ENCODE peak calls at places on chromosomes 5 and 9, in five cellular contexts. O is IMR-90, L is H1, G is neuronal stem cell, C is mesenchymal stem cell. D is an unnamed sample. For H3K79me1, the result is how much of the 10 kb centered on the place peaks cover.

GRCh38 chr9:4290427-4290837 is 9.4 kb downstream of the GLIS3 start:
- DNase-seq in O (no peak), L (no peak), G (no peak), C (no peak), D (no peak)

GRCh38 chr5:119996128-119996527 is 366.8 kb downstream of the FAM170A start:
- DNase-seq in O (peak), L (no peak), G (no peak), C (no peak), D (no peak)

GRCh38 chr9:131036529-131037335 is 27.8 kb downstream of the LAMC3 start:
- DNase-seq in O (no peak), L (no peak), G (no peak), C (no peak), D (no peak)

GRCh38 chr5:6585168-6585567 is 47.7 kb downstream of the NSUN2 start:
- DNase-seq in O (no peak), L (no peak), G (no peak), C (no peak), D (no peak)

GRCh38 chr5:119578937-119579336 is 50.4 kb upstream of the FAM170A start:
- DNase-seq in O (peak), L (peak), G (no peak), C (peak), D (peak)

GRCh38 chr9:113274474-113275146 is 762 bp downstream of the CDC26 start:
- DNase-seq in O (peak), L (no peak), G (peak), C (peak), D (peak)

GRCh38 chr5:99543841-99544240 is 615.0 kb upstream of the CHD1 start:
- DNase-seq in O (no peak), L (no peak), G (no peak), C (no peak), D (peak)

GRCh38 chr5:147918899-147919298 is 12.6 kb upstream of the C5orf46 start:
- DNase-seq in O (no peak), L (no peak), G (no peak), C (no peak), D (no peak)

GRCh38 chr9:97748525-97748924 is 51.4 kb upstream of the XPA start:
- DNase-seq in O (no peak), L (no peak), G (no peak), C (no peak), D (no peak)

GRCh38 chr5:147200001-147200400 is 34.8 kb upstream of the STK32A start:
- DNase-seq in O (no peak), L (no peak), G (no peak), C (no peak), D (no peak)

GRCh38 chr9:136250676-136251075 is 5.1 kb upstream of the QSOX2 start:
- DNase-seq in O (no peak), L (no peak), G (no peak), C (no peak), D (no peak)

GRCh38 chr5:134556994-134557393 is 31.5 kb downstream of the JADE2 start:
- DNase-seq in O (no peak), L (no peak), G (no peak), C (no peak), D (no peak)

GRCh38 chr9:132056717-132057429 is 22.8 kb downstream of the MED27 start:
- DNase-seq in O (no peak), L (no peak), G (no peak), C (no peak), D (no peak)

GRCh38 chr9:22813520-22813919 is 366.9 kb downstream of the DMRTA1 start:
- DNase-seq in O (peak), L (no peak), G (peak), C (peak), D (peak)

GRCh38 chr9:113246928-113247327 is 25.6 kb downstream of the SLC31A1 start:
- DNase-seq in O (no peak), L (no peak), G (no peak), C (no peak), D (no peak)

GRCh38 chr5:141992349-141992963 is 20.4 kb downstream of the GNPDA1 start:
- DNase-seq in O (peak), L (no peak), G (peak), C (peak), D (peak)

GRCh38 chr5:71705416-71705815 is 13.7 kb upstream of the CARTPT start:
- DNase-seq in O (no peak), L (no peak), G (no peak), C (no peak), D (no peak)

GRCh38 chr9:121684381-121685145 is 33.1 kb downstream of the DAB2IP start:
- DNase-seq in O (no peak), L (no peak), G (peak), C (peak), D (peak)

GRCh38 chr5:82986404-82986803 is 90.8 kb downstream of the TMEM167A start:
- DNase-seq in O (no peak), L (no peak), G (no peak), C (no peak), D (no peak)

GRCh38 chr9:19992556-19992955 is 203.7 kb upstream of the SLC24A2 start:
- DNase-seq in O (peak), L (no peak), G (no peak), C (peak), D (no peak)

GRCh38 chr9:134993416-134993815 is 75.7 kb upstream of the FCN1 start:
- DNase-seq in O (no peak), L (no peak), G (no peak), C (no peak), D (no peak)

GRCh38 chr9:22363421-22363887 is 83.2 kb upstream of the DMRTA1 start:
- DNase-seq in O (no peak), L (no peak), G (no peak), C (no peak), D (no peak)

GRCh38 chr9:136975624-136976023 is 1.7 kb upstream of the PTGDS start:
- DNase-seq in O (no peak), L (no peak), G (no peak), C (no peak), D (peak)

GRCh38 chr9:107870221-107870620 is 380.7 kb upstream of the KLF4 start:
- DNase-seq in O (no peak), L (no peak), G (no peak), C (no peak), D (no peak)

GRCh38 chr9:95809686-95810085 is 65.8 kb upstream of the ERCC6L2 start:
- DNase-seq in O (no peak), L (no peak), G (no peak), C (peak), D (no peak)

GRCh38 chr9:123609844-123610243 is 253.8 kb downstream of the CRB2 start:
- DNase-seq in O (no peak), L (no peak), G (no peak), C (no peak), D (no peak)

GRCh38 chr9:76537150-76537646 is 78.2 kb downstream of the GCNT1 start:
- DNase-seq in O (no peak), L (no peak), G (no peak), C (no peak), D (no peak)

GRCh38 chr5:145859451-145859850 is 13.4 kb downstream of the GRXCR2 start:
- DNase-seq in O (no peak), L (no peak), G (no peak), C (no peak), D (no peak)

GRCh38 chr9:16138961-16139441 is 586.2 kb downstream of the CCDC171 start:
- DNase-seq in O (peak), L (no peak), G (no peak), C (peak), D (no peak)

GRCh38 chr9:99433555-99433954 is 211.5 kb downstream of the SEC61B start:
- DNase-seq in O (peak), L (peak), G (no peak), C (peak), D (peak)

GRCh38 chr5:58406394-58406793 is 53.5 kb downstream of the PLK2 start:
- DNase-seq in O (no peak), L (peak), G (no peak), C (no peak), D (peak)
- H3K4me3 ChIP-seq in O (no peak), L (no peak), G (no peak), C (no peak), D (no peak)

DNA sequence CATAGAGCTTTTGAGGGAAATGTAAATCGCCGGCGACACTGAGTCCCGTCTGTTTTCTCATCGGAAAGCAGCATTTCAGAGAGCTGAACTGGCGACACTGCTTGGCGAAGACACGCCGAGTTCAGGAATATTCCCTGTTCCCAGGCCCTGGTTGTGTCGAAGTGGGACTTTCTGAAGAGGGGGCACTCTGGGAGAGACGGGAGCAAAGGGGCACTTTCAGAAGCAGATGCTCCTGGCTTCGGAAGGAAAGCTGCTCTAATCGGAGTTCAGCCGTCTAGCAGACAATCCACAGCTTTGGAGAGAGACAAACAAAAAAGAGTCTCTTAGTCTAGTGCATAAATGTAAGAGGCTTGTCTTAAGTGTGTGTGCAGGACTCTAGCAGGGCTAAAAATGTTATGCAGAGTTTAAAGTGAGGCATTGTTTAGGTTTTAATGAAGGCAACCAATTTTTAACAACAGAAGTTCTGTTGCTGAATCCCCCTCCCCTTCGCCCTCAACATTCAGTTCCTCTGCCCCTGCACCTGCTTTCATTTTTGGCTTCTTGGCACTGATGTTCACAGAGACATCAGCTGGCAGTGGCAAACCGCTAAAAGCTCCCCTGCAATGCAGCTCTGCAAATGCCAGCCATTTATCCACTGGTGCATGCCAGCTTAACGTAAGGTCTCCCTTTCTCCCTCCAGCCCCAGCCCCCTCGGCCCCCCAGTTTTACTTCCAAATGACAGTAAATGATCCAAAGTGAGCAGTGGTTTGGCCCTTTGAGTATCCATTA is 289.5 kb upstream of the MPDZ start:
- DNase-seq in O (no peak), L (no peak), G (no peak), C (peak), D (peak)
- H2BK120ac ChIP-seq in O (no peak), L (no peak), G (no peak), C (no peak), D (no peak)

GRCh38 chr5:139705191-139705590 is 57.0 kb downstream of the CXXC5 start:
- DNase-seq in O (no peak), L (no peak), G (no peak), C (no peak), D (no peak)

GRCh38 chr5:139699352-139699751 is 51.2 kb downstream of the CXXC5 start:
- DNase-seq in O (no peak), L (no peak), G (no peak), C (no peak), D (no peak)

GRCh38 chr5:139700711-139701693 is 52.9 kb downstream of the CXXC5 start:
- DNase-seq in O (no peak), L (no peak), G (no peak), C (no peak), D (peak)

GRCh38 chr5:139704748-139705147 is 56.6 kb downstream of the CXXC5 start:
- DNase-seq in O (no peak), L (no peak), G (no peak), C (no peak), D (no peak)

GRCh38 chr5:139702548-139702947 is 54.4 kb downstream of the CXXC5 start:
- DNase-seq in O (no peak), L (no peak), G (no peak), C (no peak), D (no peak)
- H3K79me1 ChIP-seq in O (under half), L (under half), G (under half), C (under half), D (under half)

GRCh38 chr5:172999351-172999973 is 15.9 kb downstream of the ATP6V0E1 start:
- DNase-seq in O (no peak), L (no peak), G (no peak), C (no peak), D (no peak)
- H3K4me3 ChIP-seq in O (no peak), L (no peak), G (no peak), C (no peak), D (no peak)

GRCh38 chr5:159893020-159893695 is 23.1 kb upstream of the ADRA1B start:
- DNase-seq in O (no peak), L (no peak), G (no peak), C (peak), D (no peak)
- H2BK120ac ChIP-seq in O (no peak), L (no peak), G (no peak), C (no peak), D (no peak)

GRCh38 chr9:127847155-127847463 is 7.3 kb downstream of the ENG start:
- DNase-seq in O (no peak), L (no peak), G (no peak), C (peak), D (no peak)
- H3K79me1 ChIP-seq in O (half or more), L (under half), G (under half), C (under half), D (under half)

GRCh38 chr5:150146235-150146634 is 9.4 kb downstream of the PDGFRB start:
- DNase-seq in O (no peak), L (no peak), G (no peak), C (no peak), D (no peak)

GRCh38 chr5:150144211-150144801 is 11.3 kb downstream of the PDGFRB start:
- DNase-seq in O (peak), L (no peak), G (no peak), C (peak), D (no peak)

GRCh38 chr5:150142800-150143724 is 12.6 kb downstream of the PDGFRB start:
- DNase-seq in O (peak), L (no peak), G (no peak), C (peak), D (no peak)

GRCh38 chr5:150143725-150144058 is 12.0 kb downstream of the PDGFRB start:
- DNase-seq in O (no peak), L (no peak), G (no peak), C (no peak), D (no peak)

DNA sequence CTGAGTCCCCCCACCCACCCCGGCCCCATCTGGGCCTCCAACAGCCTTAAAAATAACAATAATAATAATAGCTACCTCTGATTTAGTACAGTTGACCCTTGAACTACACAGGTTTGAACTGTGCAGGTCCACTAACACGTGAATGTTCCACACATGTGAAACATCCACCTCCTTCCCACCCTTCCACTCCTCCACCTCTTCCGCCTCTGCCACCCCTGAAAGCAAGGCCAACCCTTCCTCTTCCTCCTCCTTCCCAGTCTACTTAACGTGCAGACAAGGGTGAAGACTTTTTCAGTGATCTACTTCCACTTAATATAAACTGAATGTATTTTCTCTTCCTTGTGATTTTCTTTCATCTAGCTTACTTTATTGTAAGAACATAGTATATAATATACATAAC is 10.8 kb downstream of the PDGFRB start:
- DNase-seq in O (peak), L (no peak), G (no peak), C (no peak), D (no peak)
- H3K4me3 ChIP-seq in O (no peak), L (no peak), G (no peak), C (peak), D (no peak)

GRCh38 chr5:14268738-14269137 is 125.6 kb downstream of the TRIO start:
- DNase-seq in O (peak), L (no peak), G (no peak), C (no peak), D (no peak)
- H2BK120ac ChIP-seq in O (peak), L (no peak), G (no peak), C (no peak), D (peak)

GRCh38 chr5:139652788-139653241 is 4.7 kb downstream of the CXXC5 start:
- DNase-seq in O (no peak), L (no peak), G (no peak), C (peak), D (no peak)
- H3K79me1 ChIP-seq in O (half or more), L (under half), G (under half), C (under half), D (under half)